ENCODE peak calls at places on chromosomes 6 and 20, in seven cellular contexts. E is sigmoid colon; T is NCI-H1436; J is activated CD4-positive, alpha-beta T cell treated with anti-CD3 and anti-CD28 coated beads, Interleukin-2, amount 50 U/mL, for 1 hour; U is EL; Y is fibroblast of lung; X is NCI-H1092 treated with DMSO at 0.1 percent for 48 hours. Z is an unnamed sample.

GRCh38 chr6:79467716-79468115 is 69.5 kb downstream of the LCA5 start:
- DNase-seq in U (no peak), X (no peak), E (no peak), T (no peak), J (no peak), Y (peak), Z (peak)

GRCh38 chr6:26553739-26554668 is 15.8 kb downstream of the HMGN4 start:
- DNase-seq in X (peak), T (peak), U (peak), J (peak), E (peak), Y (peak), Z (peak)

GRCh38 chr6:99119109-99120031 is 171.6 kb upstream of the FBXL4 start:
- DNase-seq in X (peak), J (peak), U (peak), Y (peak), T (peak), E (no peak), Z (peak)

GRCh38 chr6:48915591-48915990 is 547.5 kb downstream of the MMUT start:
- DNase-seq in U (no peak), E (no peak), X (no peak), Y (no peak), T (no peak), J (no peak), Z (no peak)

GRCh38 chr20:16810216-16810615 is 62.1 kb downstream of the OTOR start:
- DNase-seq in J (no peak), U (no peak), Y (peak), T (no peak), E (no peak), X (no peak), Z (no peak)

GRCh38 chr20:47546184-47547033 is 44.7 kb downstream of the NCOA3 start:
- DNase-seq in E (no peak), T (no peak), U (peak), X (no peak), J (no peak), Y (peak), Z (peak)

GRCh38 chr6:165883851-165884640 is 221.0 kb upstream of the PDE10A start:
- DNase-seq in U (peak), Y (peak), X (no peak), J (no peak), E (no peak), T (no peak), Z (peak)

GRCh38 chr20:38139919-38140753 is 24.9 kb downstream of the TGM2 start:
- DNase-seq in E (peak), Y (peak), X (no peak), U (peak), T (no peak), J (no peak), Z (no peak)

GRCh38 chr20:59845472-59845871 is 88.0 kb downstream of the SYCP2 start:
- DNase-seq in Y (no peak), U (no peak), E (no peak), X (no peak), T (no peak), J (no peak), Z (no peak)

GRCh38 chr20:40705413-40705812 is 16.4 kb upstream of the MAFB start:
- DNase-seq in T (no peak), J (no peak), U (no peak), E (no peak), Y (no peak), X (no peak), Z (no peak)

GRCh38 chr20:22456109-22456508 is 128.3 kb downstream of the FOXA2 start:
- DNase-seq in U (no peak), E (no peak), X (no peak), Y (no peak), J (no peak), T (no peak), Z (no peak)

GRCh38 chr6:107108201-107108890 is 7.0 kb downstream of the BEND3 start:
- DNase-seq in U (no peak), T (no peak), J (no peak), X (no peak), E (peak), Y (peak), Z (no peak)

GRCh38 chr6:31713991-31714684 is 1.0 kb upstream of the LY6G6D start:
- DNase-seq in T (no peak), U (no peak), E (no peak), X (no peak), J (no peak), Y (no peak), Z (no peak)

GRCh38 chr6:36626636-36627035 is 32.5 kb downstream of the SRSF3 start:
- DNase-seq in U (no peak), E (peak), T (no peak), X (no peak), Y (no peak), J (no peak), Z (no peak)

GRCh38 chr20:32018269-32019155 is 8.3 kb downstream of the CCM2L start:
- DNase-seq in T (peak), J (peak), U (peak), E (no peak), Y (no peak), X (peak), Z (peak)

GRCh38 chr6:170073846-170074245 is 217.0 kb downstream of the DLL1 start:
- DNase-seq in T (no peak), X (no peak), E (peak), J (no peak), Y (no peak), U (no peak), Z (no peak)

GRCh38 chr20:35306931-35307517 is 14.8 kb upstream of the FAM83C start:
- DNase-seq in Y (peak), T (peak), X (peak), U (peak), E (no peak), J (peak), Z (peak)